ENCODE peak calls at places on chromosome 18, in four cellular contexts. G, W, F and X are unnamed samples.

GRCh38 chr18:46461993-46462392 is 195.0 kb downstream of the LOXHD1 start:
- DNase-seq in G (no peak), W (no peak), F (no peak), X (no peak)

GRCh38 chr18:44819944-44820510 is 139.3 kb downstream of the SETBP1 start:
- DNase-seq in G (no peak), W (no peak), F (no peak), X (no peak)

GRCh38 chr18:8771930-8772329 is 66.6 kb downstream of the MTCL1 start:
- DNase-seq in G (no peak), W (no peak), F (no peak), X (no peak)

GRCh38 chr18:23540867-23541266 is 37.6 kb downstream of the RMC1 start:
- DNase-seq in G (peak; percentile 16), W (no peak), F (no peak), X (no peak)

GRCh38 chr18:7614030-7614429 is 46.9 kb downstream of the PTPRM start:
- DNase-seq in G (no peak), W (no peak), F (no peak), X (no peak)

GRCh38 chr18:527136-527535 is 26.6 kb upstream of the COLEC12 start:
- DNase-seq in G (peak; percentile 21), W (no peak), F (no peak), X (no peak)

GRCh38 chr18:8807502-8807833 is 102.1 kb downstream of the MTCL1 start:
- DNase-seq in G (no peak), W (no peak), F (no peak), X (no peak)

GRCh38 chr18:12278153-12278764 is 24.1 kb downstream of the CIDEA start:
- DNase-seq in G (peak; percentile 13), W (no peak), F (no peak), X (no peak)

GRCh38 chr18:76519156-76519549 is 24.1 kb upstream of the ZNF516 start:
- DNase-seq in G (no peak), W (no peak), F (no peak), X (no peak)

GRCh38 chr18:58135806-58136331 is 91.8 kb downstream of the NEDD4L start:
- DNase-seq in G (peak; percentile 74), W (no peak), F (peak; percentile 44), X (peak; percentile 24)

GRCh38 chr18:79507546-79508480 is 112.1 kb downstream of the NFATC1 start:
- DNase-seq in G (peak; percentile 41), W (no peak), F (peak; percentile 26), X (no peak)

GRCh38 chr18:53757346-53757745 is 467.1 kb downstream of the MBD2 start:
- DNase-seq in G (no peak), W (no peak), F (no peak), X (no peak)

GRCh38 chr18:58847383-58848071 is 17.1 kb upstream of the ZNF532 start:
- DNase-seq in G (no peak), W (no peak), F (peak; percentile 33), X (no peak)

GRCh38 chr18:75160315-75160714 is 48.6 kb downstream of the PTGR3 start:
- DNase-seq in G (no peak), W (no peak), F (no peak), X (no peak)

GRCh38 chr18:10131783-10132381 is 218.1 kb downstream of the VAPA start:
- DNase-seq in G (no peak), W (no peak), F (no peak), X (no peak)

GRCh38 chr18:74259332-74259731 is 32.4 kb downstream of the CYB5A start:
- DNase-seq in G (no peak), W (no peak), F (no peak), X (no peak)

GRCh38 chr18:40133253-40133652 is 1821.8 kb upstream of the PIK3C3 start:
- DNase-seq in G (no peak), W (no peak), F (no peak), X (no peak)

GRCh38 chr18:8443505-8443904 is 165.7 kb upstream of the RAB12 start:
- DNase-seq in G (peak; percentile 15), W (no peak), F (no peak), X (no peak)

GRCh38 chr18:58766164-58766563 is 94.9 kb downstream of the MALT1 start:
- DNase-seq in G (no peak), W (no peak), F (no peak), X (no peak)

GRCh38 chr18:66495844-66496243 is 108.0 kb downstream of the CDH19 start:
- DNase-seq in G (no peak), W (no peak), F (peak; percentile 7), X (no peak)

GRCh38 chr18:8785855-8786765 is 80.8 kb downstream of the MTCL1 start:
- DNase-seq in G (no peak), W (no peak), F (no peak), X (no peak)

GRCh38 chr18:24987271-24987932 is 364.6 kb downstream of the ZNF521 start:
- DNase-seq in G (peak; percentile 35), W (no peak), F (no peak), X (no peak)

GRCh38 chr18:24543408-24544140 is 83.1 kb downstream of the HRH4 start:
- DNase-seq in G (no peak), W (no peak), F (no peak), X (no peak)

GRCh38 chr18:59109375-59109774 is 30.3 kb upstream of the SEC11C start:
- DNase-seq in G (no peak), W (no peak), F (no peak), X (no peak)

GRCh38 chr18:59448546-59448945 is 89.5 kb upstream of the LMAN1 start:
- DNase-seq in G (peak; percentile 31), W (no peak), F (no peak), X (peak; percentile 61)